ENCODE peak calls at places on chromosomes 5 and 9, in four cellular contexts. One of them, this sample, is unnamed.

GRCh38 chr5:134112726-134113571 is 1.5 kb upstream of the TCF7 start:
- DNase-seq in HL-60: no peak
- DNase-seq in K562: no peak
- DNase-seq in GM12878: no peak
- DNase-seq in this sample: no peak

GRCh38 chr5:168881427-168882149 is 302.4 kb upstream of the PANK3 start:
- DNase-seq in HL-60: no peak
- DNase-seq in K562: peak; percentile 18
- DNase-seq in GM12878: no peak
- DNase-seq in this sample: peak; percentile 27

GRCh38 chr9:89839952-89840351 is 235.1 kb downstream of the GADD45G start:
- DNase-seq in HL-60: no peak
- DNase-seq in K562: no peak
- DNase-seq in GM12878: no peak
- DNase-seq in this sample: no peak

GRCh38 chr5:130643321-130643720 is 521.7 kb downstream of the HINT1 start:
- DNase-seq in HL-60: no peak
- DNase-seq in K562: no peak
- DNase-seq in GM12878: no peak
- DNase-seq in this sample: no peak

GRCh38 chr9:87223397-87224246 is 274.0 kb upstream of the DAPK1 start:
- DNase-seq in HL-60: no peak
- DNase-seq in K562: no peak
- DNase-seq in GM12878: no peak
- DNase-seq in this sample: no peak

GRCh38 chr5:139646111-139646510 is 2.0 kb upstream of the CXXC5 start:
- DNase-seq in HL-60: no peak
- DNase-seq in K562: no peak
- DNase-seq in GM12878: no peak
- DNase-seq in this sample: no peak

GRCh38 chr9:35661756-35662350 is 3.1 kb downstream of the ARHGEF39 start:
- DNase-seq in HL-60: no peak
- DNase-seq in K562: no peak
- DNase-seq in GM12878: no peak
- DNase-seq in this sample: no peak

GRCh38 chr5:82387819-82388166 is 109.6 kb upstream of the RPS23 start:
- DNase-seq in HL-60: no peak
- DNase-seq in K562: no peak
- DNase-seq in GM12878: no peak
- DNase-seq in this sample: no peak

GRCh38 chr5:73693573-73694061 is 67.6 kb downstream of the ARHGEF28 start:
- DNase-seq in HL-60: no peak
- DNase-seq in K562: no peak
- DNase-seq in GM12878: no peak
- DNase-seq in this sample: no peak

GRCh38 chr5:2697446-2698200 is 53.9 kb downstream of the IRX2 start:
- DNase-seq in HL-60: no peak
- DNase-seq in K562: peak; percentile 15
- DNase-seq in GM12878: no peak
- DNase-seq in this sample: no peak

GRCh38 chr5:59185757-59186385 is 603.0 kb downstream of the RAB3C start:
- DNase-seq in HL-60: no peak
- DNase-seq in K562: no peak
- DNase-seq in GM12878: no peak
- DNase-seq in this sample: no peak

GRCh38 chr9:136052433-136052880 is 42.6 kb downstream of the NACC2 start:
- DNase-seq in HL-60: no peak
- DNase-seq in K562: no peak
- DNase-seq in GM12878: no peak
- DNase-seq in this sample: peak; percentile 14

GRCh38 chr5:60851681-60852080 is 7.6 kb upstream of the ELOVL7 start:
- DNase-seq in HL-60: no peak
- DNase-seq in K562: no peak
- DNase-seq in GM12878: no peak
- DNase-seq in this sample: no peak

GRCh38 chr9:124357591-124358361 is 57.5 kb downstream of the PSMB7 start:
- DNase-seq in HL-60: no peak
- DNase-seq in K562: peak; percentile 22
- DNase-seq in GM12878: no peak
- DNase-seq in this sample: no peak

GRCh38 chr9:107734231-107735014 is 244.9 kb upstream of the KLF4 start:
- DNase-seq in HL-60: no peak
- DNase-seq in K562: peak; percentile 9
- DNase-seq in GM12878: no peak
- DNase-seq in this sample: no peak

GRCh38 chr9:70165006-70165602 is 93.7 kb upstream of the SMC5 start:
- DNase-seq in HL-60: no peak
- DNase-seq in K562: no peak
- DNase-seq in GM12878: no peak
- DNase-seq in this sample: no peak

GRCh38 chr9:89884356-89885083 is 279.7 kb downstream of the GADD45G start:
- DNase-seq in HL-60: no peak
- DNase-seq in K562: no peak
- DNase-seq in GM12878: no peak
- DNase-seq in this sample: no peak

DNA sequence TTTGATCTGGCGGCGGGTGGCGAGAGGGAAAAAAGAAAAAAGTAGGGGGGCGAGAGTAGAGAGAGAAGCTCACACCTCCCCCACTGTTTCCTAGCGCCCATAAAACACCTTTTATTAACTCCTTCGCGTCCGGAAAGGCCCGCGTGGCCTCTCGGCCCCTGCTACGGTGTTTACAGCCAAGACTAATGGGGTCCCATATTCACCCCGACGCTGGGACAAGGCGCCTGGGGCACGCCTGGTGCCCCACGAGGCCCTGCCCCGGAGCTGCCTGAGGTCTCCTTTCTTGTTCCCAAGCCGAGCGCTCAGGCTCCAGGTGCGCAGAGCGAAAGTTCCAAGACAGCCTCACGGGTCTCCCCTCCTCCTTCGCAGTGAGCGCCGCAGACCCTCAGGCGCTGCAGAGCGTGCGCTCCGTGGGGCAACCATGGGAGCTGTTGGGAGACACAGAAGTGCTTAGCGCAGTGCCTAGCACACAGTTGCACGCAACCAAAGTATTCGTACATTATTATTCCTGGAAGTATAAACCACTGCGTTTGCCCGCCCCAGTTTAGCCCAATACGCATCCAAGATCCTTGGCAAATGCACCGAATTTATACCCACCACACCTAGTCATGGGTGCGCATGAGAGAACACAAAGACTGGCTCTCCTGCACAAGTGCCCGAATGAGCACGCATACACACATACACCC is 4.3 kb downstream of the HAND1 start:
- DNase-seq in HL-60: no peak
- DNase-seq in K562: no peak
- DNase-seq in GM12878: no peak
- DNase-seq in this sample: no peak
- TF ChIP-seq SPI1 in HL-60: no peak
- TF ChIP-seq SPI1 in K562: no peak
- TF ChIP-seq SPI1 in GM12878: no peak
- TF ChIP-seq SPI1 in this sample: no peak

GRCh38 chr5:171365351-171365750 is 22.3 kb upstream of the NPM1 start:
- DNase-seq in HL-60: no peak
- DNase-seq in K562: peak; percentile 57
- DNase-seq in GM12878: no peak
- DNase-seq in this sample: no peak
- TF ChIP-seq SPI1 in HL-60: no peak
- TF ChIP-seq SPI1 in K562: no peak
- TF ChIP-seq SPI1 in GM12878: no peak
- TF ChIP-seq SPI1 in this sample: no peak

GRCh38 chr5:89289604-89290003 is 406.6 kb upstream of the MEF2C start:
- DNase-seq in HL-60: no peak
- DNase-seq in K562: no peak
- DNase-seq in GM12878: no peak
- DNase-seq in this sample: no peak
- TF ChIP-seq SPI1 in HL-60: no peak
- TF ChIP-seq SPI1 in K562: no peak
- TF ChIP-seq SPI1 in GM12878: no peak
- TF ChIP-seq SPI1 in this sample: no peak

GRCh38 chr5:38426986-38427950 is 129.2 kb downstream of the LIFR start:
- DNase-seq in HL-60: no peak
- DNase-seq in K562: no peak
- DNase-seq in GM12878: no peak
- DNase-seq in this sample: no peak

GRCh38 chr5:38422622-38423021 is 133.8 kb downstream of the LIFR start:
- DNase-seq in HL-60: no peak
- DNase-seq in K562: no peak
- DNase-seq in GM12878: no peak
- DNase-seq in this sample: no peak

GRCh38 chr5:38423536-38424178 is 132.8 kb downstream of the LIFR start:
- DNase-seq in HL-60: no peak
- DNase-seq in K562: no peak
- DNase-seq in GM12878: no peak
- DNase-seq in this sample: no peak

GRCh38 chr5:38424237-38425080 is 132.0 kb downstream of the LIFR start:
- DNase-seq in HL-60: no peak
- DNase-seq in K562: no peak
- DNase-seq in GM12878: no peak
- DNase-seq in this sample: no peak

GRCh38 chr5:38426493-38426892 is 130.0 kb downstream of the LIFR start:
- DNase-seq in HL-60: no peak
- DNase-seq in K562: no peak
- DNase-seq in GM12878: no peak
- DNase-seq in this sample: no peak
- TF ChIP-seq SPI1 in HL-60: no peak
- TF ChIP-seq SPI1 in K562: no peak
- TF ChIP-seq SPI1 in GM12878: no peak
- TF ChIP-seq SPI1 in this sample: no peak

GRCh38 chr5:10525124-10525495 is 38.8 kb upstream of the ANKRD33B start:
- DNase-seq in HL-60: no peak
- DNase-seq in K562: no peak
- DNase-seq in GM12878: no peak
- DNase-seq in this sample: no peak

GRCh38 chr5:10528827-10529226 is 35.0 kb upstream of the ANKRD33B start:
- DNase-seq in HL-60: no peak
- DNase-seq in K562: no peak
- DNase-seq in GM12878: no peak
- DNase-seq in this sample: no peak

GRCh38 chr5:10524376-10525123 is 39.3 kb upstream of the ANKRD33B start:
- DNase-seq in HL-60: no peak
- DNase-seq in K562: no peak
- DNase-seq in GM12878: no peak
- DNase-seq in this sample: no peak

GRCh38 chr5:10528056-10528816 is 35.6 kb upstream of the ANKRD33B start:
- DNase-seq in HL-60: no peak
- DNase-seq in K562: no peak
- DNase-seq in GM12878: no peak
- DNase-seq in this sample: no peak

DNA sequence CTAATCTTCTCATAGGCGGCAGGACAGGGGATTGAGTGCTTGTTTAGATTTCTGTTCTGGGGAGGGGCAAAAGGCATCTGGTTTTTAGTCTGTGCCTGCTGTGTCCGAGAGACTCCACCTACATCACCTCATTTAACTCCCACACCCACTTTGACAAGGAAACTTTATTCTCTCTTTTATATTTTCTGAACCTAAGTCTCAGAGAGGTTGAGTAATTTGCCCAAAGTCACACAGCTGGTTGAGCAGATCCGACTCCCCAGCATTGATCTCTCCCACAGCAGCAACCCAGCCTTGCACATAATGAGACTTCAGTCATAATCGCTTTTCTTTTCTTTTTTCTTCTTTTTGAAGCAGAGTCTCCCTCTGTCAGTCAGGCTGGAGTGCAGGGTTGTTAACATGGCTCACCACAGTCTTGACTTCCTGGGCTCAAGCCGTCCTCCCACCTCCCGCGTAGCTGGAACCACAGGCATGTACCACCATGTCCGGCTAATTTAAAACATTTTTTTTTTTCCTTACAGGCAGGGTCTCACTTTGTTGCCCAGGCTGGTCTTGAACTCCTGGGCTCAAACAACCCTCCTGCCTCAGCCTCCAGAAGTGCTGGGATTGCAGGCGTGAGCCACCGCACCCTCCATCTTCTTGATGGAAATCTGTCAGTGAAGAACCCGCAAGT is 36.5 kb upstream of the ANKRD33B start:
- DNase-seq in HL-60: no peak
- DNase-seq in K562: no peak
- DNase-seq in GM12878: no peak
- DNase-seq in this sample: no peak
- TF ChIP-seq SPI1 in HL-60: no peak
- TF ChIP-seq SPI1 in K562: no peak
- TF ChIP-seq SPI1 in GM12878: no peak
- TF ChIP-seq SPI1 in this sample: no peak

This sample was measured in GM12891.